ENCODE peak calls at places on chromosomes 5 and 9, in four cellular contexts. U, S, W and Z are unnamed samples.

GRCh38 chr9:32681751-32682150 is 46.3 kb upstream of the TAF1L start:
- DNase-seq in U (no peak), S (no peak), W (no peak), Z (no peak)

GRCh38 chr9:1535051-1535450 is 480.1 kb upstream of the SMARCA2 start:
- DNase-seq in U (no peak), S (no peak), W (no peak), Z (no peak)

GRCh38 chr5:112686675-112687074 is 51.0 kb upstream of the APC start:
- DNase-seq in U (no peak), S (no peak), W (no peak), Z (no peak)

GRCh38 chr9:131776473-131776872 is 36.6 kb upstream of the RAPGEF1 start:
- DNase-seq in U (no peak), S (peak), W (peak), Z (peak)

GRCh38 chr9:127589955-127590370 is 22.1 kb upstream of the STXBP1 start:
- DNase-seq in U (peak), S (peak), W (peak), Z (peak)

GRCh38 chr9:128215491-128216404 is 12.6 kb downstream of the DNM1 start:
- DNase-seq in U (no peak), S (peak), W (peak), Z (peak)

GRCh38 chr9:35452481-35452880 is 37.4 kb upstream of the RUSC2 start:
- DNase-seq in U (no peak), S (no peak), W (no peak), Z (no peak)

GRCh38 chr9:132631280-132631679 is 38.5 kb downstream of the DDX31 start:
- DNase-seq in U (no peak), S (no peak), W (peak), Z (no peak)

GRCh38 chr9:137827908-137828526 is 49.6 kb upstream of the CACNA1B start:
- DNase-seq in U (no peak), S (no peak), W (no peak), Z (no peak)

GRCh38 chr9:91727316-91727861 is 222.6 kb downstream of the ROR2 start:
- DNase-seq in U (no peak), S (peak), W (peak), Z (peak)

GRCh38 chr5:2960309-2960708 is 208.8 kb upstream of the IRX2 start:
- DNase-seq in U (no peak), S (no peak), W (no peak), Z (no peak)

GRCh38 chr5:149355688-149356087 is 2.2 kb upstream of the PCYOX1L start:
- DNase-seq in U (no peak), S (no peak), W (no peak), Z (no peak)

GRCh38 chr5:53481887-53482716 is 1.7 kb downstream of the FST start:
- DNase-seq in U (peak), S (peak), W (peak), Z (peak)

GRCh38 chr5:79821-80220 is 12.1 kb upstream of the PLEKHG4B start:
- DNase-seq in U (no peak), S (no peak), W (no peak), Z (no peak)

GRCh38 chr9:115978739-115979138 is 174.9 kb upstream of the PAPPA start:
- DNase-seq in U (no peak), S (peak), W (peak), Z (peak)

GRCh38 chr9:16202913-16203734 is 650.3 kb downstream of the CCDC171 start:
- DNase-seq in U (no peak), S (peak), W (peak), Z (peak)

GRCh38 chr9:34741628-34742027 is 31.7 kb upstream of the CCL21 start:
- DNase-seq in U (no peak), S (peak), W (no peak), Z (peak)

GRCh38 chr5:35229076-35230042 is 928 bp downstream of the PRLR start:
- DNase-seq in U (peak), S (no peak), W (no peak), Z (no peak)

GRCh38 chr9:107024193-107024592 is 161.2 kb downstream of the ZNF462 start:
- DNase-seq in U (no peak), S (no peak), W (peak), Z (no peak)

GRCh38 chr5:121263456-121263855 is 588.2 kb upstream of the FTMT start:
- DNase-seq in U (no peak), S (no peak), W (no peak), Z (no peak)

GRCh38 chr5:34499001-34499734 is 157.0 kb upstream of the RAI14 start:
- DNase-seq in U (no peak), S (peak), W (peak), Z (peak)

GRCh38 chr9:114953917-114954316 is 23.5 kb upstream of the TNFSF8 start:
- DNase-seq in U (no peak), S (peak), W (peak), Z (peak)

GRCh38 chr9:69063839-69064238 is 28.3 kb downstream of the FXN start:
- DNase-seq in U (no peak), S (no peak), W (no peak), Z (no peak)

GRCh38 chr9:16154570-16155078 is 601.8 kb downstream of the CCDC171 start:
- DNase-seq in U (peak), S (no peak), W (peak), Z (peak)

GRCh38 chr5:127925916-127926315 is 157.7 kb upstream of the SLC12A2 start:
- DNase-seq in U (no peak), S (no peak), W (peak), Z (no peak)

GRCh38 chr9:3842839-3843238 is 317.0 kb upstream of the RFX3 start:
- DNase-seq in U (no peak), S (no peak), W (peak), Z (no peak)

GRCh38 chr9:122389799-122390481 is 19.1 kb downstream of the PTGS1 start:
- DNase-seq in U (no peak), S (no peak), W (peak), Z (no peak)

GRCh38 chr9:135229701-135230385 is 142.4 kb downstream of the OLFM1 start:
- DNase-seq in U (peak), S (no peak), W (no peak), Z (no peak)

GRCh38 chr9:92911496-92912475 is 33.9 kb upstream of the ZNF484 start:
- DNase-seq in U (no peak), S (peak), W (no peak), Z (no peak)

GRCh38 chr5:153901449-153901848 is 137.3 kb downstream of the FAM114A2 start:
- DNase-seq in U (no peak), S (no peak), W (no peak), Z (no peak)

GRCh38 chr5:150142800-150143724 is 12.6 kb downstream of the PDGFRB start:
- DNase-seq in U (peak), S (peak), W (peak), Z (peak)

GRCh38 chr5:82975396-82975795 is 101.8 kb downstream of the TMEM167A start:
- DNase-seq in U (no peak), S (no peak), W (no peak), Z (no peak)

GRCh38 chr9:107782381-107782780 is 292.8 kb upstream of the KLF4 start:
- DNase-seq in U (no peak), S (peak), W (peak), Z (peak)

GRCh38 chr5:112320408-112320807 is 98.7 kb downstream of the EPB41L4A start:
- DNase-seq in U (no peak), S (peak), W (no peak), Z (no peak)

DNA sequence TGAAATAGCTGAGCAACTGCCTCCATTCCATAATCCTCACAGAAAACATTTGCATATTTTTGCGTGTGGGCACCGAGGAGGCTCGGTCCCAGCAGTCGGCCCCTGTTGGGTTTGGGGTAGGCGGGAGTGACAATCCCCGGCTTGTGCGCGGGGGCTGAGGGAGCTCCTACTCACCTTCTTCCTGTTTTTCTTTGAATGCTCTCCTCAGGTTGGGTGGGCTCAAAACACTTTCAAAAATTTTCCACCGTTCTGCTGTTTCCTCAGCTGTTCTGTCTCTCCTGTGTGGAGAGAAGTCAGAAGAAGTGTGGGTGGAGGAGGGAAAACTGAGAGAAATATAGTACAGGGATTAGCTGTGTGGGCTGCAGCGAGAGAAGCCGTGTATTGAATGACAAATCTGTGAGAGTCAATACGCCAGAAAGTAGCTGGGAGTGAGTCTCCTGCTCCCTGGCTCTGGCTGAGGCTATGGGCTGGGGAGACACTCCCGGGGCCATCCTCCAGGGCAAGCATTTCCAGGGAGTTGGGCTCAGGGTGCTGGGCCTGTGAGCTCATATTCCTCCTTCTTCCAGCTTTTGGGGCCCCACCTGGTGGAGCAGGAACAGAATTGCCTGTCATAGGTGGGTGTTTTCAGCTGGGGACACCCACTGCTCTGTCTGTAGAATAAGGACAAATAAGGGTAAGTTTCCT is 84.7 kb downstream of the CMYA5 start:
- DNase-seq in U (peak), S (peak), W (peak), Z (peak)
- TF ChIP-seq CTCF in U (peak), S (peak), W (no peak), Z (peak)

GRCh38 chr9:126411948-126412284 is 85.3 kb downstream of the MVB12B start:
- DNase-seq in U (no peak), S (no peak), W (no peak), Z (no peak)
- H3K4me3 ChIP-seq in U (no peak), S (no peak), W (no peak), Z (no peak)

GRCh38 chr5:140106101-140106500 is 7.8 kb upstream of the PURA start:
- DNase-seq in U (no peak), S (no peak), W (no peak), Z (no peak)

GRCh38 chr5:140109050-140109817 is 4.7 kb upstream of the PURA start:
- DNase-seq in U (peak), S (no peak), W (no peak), Z (no peak)

GRCh38 chr5:140106805-140107311 is 7.1 kb upstream of the PURA start:
- DNase-seq in U (no peak), S (no peak), W (no peak), Z (no peak)

GRCh38 chr5:140108093-140109049 is 5.5 kb upstream of the PURA start:
- DNase-seq in U (peak), S (no peak), W (no peak), Z (no peak)

GRCh38 chr5:140107312-140108092 is 6.4 kb upstream of the PURA start:
- DNase-seq in U (peak), S (peak), W (peak), Z (peak)
- TF ChIP-seq CTCF in U (no peak), S (no peak), W (no peak), Z (no peak)

DNA sequence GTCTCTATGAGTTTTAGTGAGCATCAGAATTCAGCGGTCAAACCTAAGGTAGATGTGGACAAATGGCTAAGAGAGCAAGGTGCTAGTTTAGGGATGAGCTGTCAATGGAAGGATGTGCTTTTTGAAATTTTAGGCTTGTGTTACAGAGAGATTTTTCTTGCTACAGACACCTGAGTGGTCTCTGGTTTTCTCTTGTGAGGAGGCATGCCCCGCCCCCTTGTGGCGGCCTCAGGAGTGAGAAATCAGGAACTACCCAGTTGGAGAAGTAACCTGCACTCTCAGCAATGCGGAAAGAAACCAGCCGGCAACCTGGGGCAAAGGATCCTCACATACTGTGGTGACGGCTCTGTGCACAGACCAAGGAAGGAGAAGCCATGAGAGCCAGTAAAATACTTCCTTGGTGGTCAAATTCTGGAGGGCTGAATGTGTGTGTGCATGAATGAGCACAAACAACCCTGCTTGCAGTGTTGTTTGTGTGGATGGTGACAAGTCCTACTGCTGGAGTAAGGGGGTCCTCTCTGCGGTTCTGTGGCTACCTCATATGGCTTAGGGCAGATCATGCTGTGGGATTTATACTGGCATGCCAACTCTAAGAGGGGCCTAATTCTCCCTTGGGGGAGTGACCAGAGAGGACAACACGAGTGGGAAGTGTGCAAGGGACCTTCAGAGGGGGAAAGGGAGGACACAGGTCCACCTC is 16.7 kb upstream of the HSD17B4 start:
- DNase-seq in U (peak), S (peak), W (peak), Z (peak)
- H3K4me3 ChIP-seq in U (no peak), S (no peak), W (no peak), Z (no peak)